ENCODE peak calls at places on chromosomes 7 and 10, in eight cellular contexts. P, A, S, V, E, O, L and Q are unnamed samples. For H3K27me3, the result is how much of the 10 kb centered on the place peaks cover.

GRCh38 chr7:43076189-43076605 is 36.2 kb upstream of the HECW1 start:
- DNase-seq in O (no peak), P (no peak), S (no peak), E (no peak), A (no peak), L (no peak), V (no peak), Q (no peak)

GRCh38 chr10:3132036-3133025 is 40.3 kb downstream of the PITRM1 start:
- DNase-seq in V (no peak), P (peak), L (no peak), A (no peak), O (no peak), S (no peak), E (peak), Q (no peak)

GRCh38 chr7:30930621-30931020 is 19.0 kb downstream of the AQP1 start:
- DNase-seq in V (no peak), A (no peak), E (no peak), P (no peak), O (no peak), S (peak), L (no peak), Q (no peak)

GRCh38 chr7:144513332-144513731 is 109.8 kb upstream of the NOBOX start:
- DNase-seq in S (no peak), A (no peak), E (no peak), L (no peak), P (no peak), O (no peak), V (no peak), Q (no peak)

GRCh38 chr10:48446785-48447184 is 140.3 kb downstream of the MAPK8 start:
- DNase-seq in E (no peak), O (no peak), V (peak), P (peak), A (no peak), L (no peak), S (no peak), Q (no peak)

GRCh38 chr10:77513783-77514331 is 123.8 kb downstream of the KCNMA1 start:
- DNase-seq in V (no peak), S (peak), P (peak), O (no peak), L (no peak), A (peak), E (peak), Q (no peak)

GRCh38 chr7:78151229-78151628 is 352.7 kb downstream of the PHTF2 start:
- DNase-seq in O (no peak), S (no peak), V (no peak), A (no peak), E (peak), L (no peak), P (no peak), Q (no peak)

GRCh38 chr7:94654764-94655561 is 970 bp downstream of the SGCE start:
- DNase-seq in S (peak), A (no peak), E (peak), O (no peak), V (no peak), P (peak), L (no peak), Q (no peak)

GRCh38 chr7:75916259-75916658 is 1.3 kb downstream of the POR start:
- DNase-seq in L (no peak), P (no peak), O (no peak), E (no peak), A (no peak), V (no peak), S (no peak), Q (no peak)

GRCh38 chr7:116327751-116328150 is 117.4 kb downstream of the TES start:
- DNase-seq in P (peak), L (no peak), E (peak), V (no peak), A (no peak), O (no peak), S (no peak), Q (no peak)

GRCh38 chr10:32942081-32942480 is 15.9 kb downstream of the ITGB1 start:
- DNase-seq in O (no peak), E (no peak), P (no peak), L (no peak), V (no peak), S (no peak), A (no peak), Q (no peak)

GRCh38 chr10:30387646-30388243 is 38.7 kb upstream of the MTPAP start:
- DNase-seq in L (no peak), S (no peak), O (no peak), E (no peak), V (no peak), P (no peak), A (no peak), Q (no peak)

GRCh38 chr10:102150970-102151773 is 1.0 kb upstream of the NOLC1 start:
- DNase-seq in L (no peak), V (no peak), E (peak), P (peak), S (no peak), O (no peak), A (no peak), Q (no peak)

GRCh38 chr10:97465982-97466381 is 20.0 kb downstream of the ZDHHC16 start:
- DNase-seq in E (no peak), V (no peak), P (no peak), A (no peak), O (no peak), S (no peak), L (no peak), Q (no peak)

GRCh38 chr10:103542764-103543616 is 49.5 kb downstream of the NEURL1 start:
- DNase-seq in S (no peak), P (no peak), O (no peak), E (peak), A (no peak), V (no peak), L (peak), Q (peak)

GRCh38 chr10:100882251-100882643 is 30.5 kb upstream of the SLF2 start:
- DNase-seq in S (no peak), A (no peak), L (no peak), E (no peak), P (no peak), O (no peak), V (no peak), Q (no peak)

GRCh38 chr7:118152632-118153031 is 31.3 kb upstream of the LSM8 start:
- DNase-seq in E (no peak), A (no peak), V (no peak), O (no peak), P (no peak), S (no peak), L (no peak), Q (no peak)

GRCh38 chr7:27147211-27148030 is at the start of gene HOXA6:
- DNase-seq in V (no peak), O (no peak), P (peak), S (peak), A (no peak), L (no peak), E (no peak), Q (peak)
- H3K27me3 ChIP-seq in V (under half), O (half or more), P (under half), S (under half), A (under half), L (half or more), E (under half), Q (under half)

DNA sequence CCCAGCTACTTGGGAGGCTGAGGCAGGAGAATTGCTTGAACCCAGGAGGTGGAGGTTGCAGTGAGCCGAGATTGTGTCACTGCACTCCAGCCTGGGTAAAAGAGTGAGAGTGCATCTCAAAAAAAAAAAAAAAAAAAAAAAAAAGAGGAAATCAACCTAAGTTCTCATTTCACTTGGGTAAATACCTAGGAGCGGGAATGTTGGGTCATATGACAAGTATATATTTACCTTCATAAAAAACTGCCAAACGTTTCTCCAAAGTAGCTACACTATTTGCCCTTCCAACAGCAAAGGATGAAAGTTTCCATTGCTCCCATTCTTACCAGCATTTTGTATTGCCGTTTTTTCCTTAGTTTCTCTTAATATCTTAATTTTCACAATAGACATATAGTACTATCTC is 9.8 kb downstream of the P4HA1 start:
- DNase-seq in S (no peak), A (no peak), V (no peak), P (no peak), L (no peak), E (no peak), O (no peak), Q (no peak)
- H3K27me3 ChIP-seq in S (under half), A (under half), V (under half), P (under half), L (under half), E (under half), O (under half), Q (under half)

GRCh38 chr7:157850481-157851444 is 514.0 kb downstream of the DNAJB6 start:
- DNase-seq in A (no peak), S (no peak), V (no peak), E (no peak), P (no peak), O (no peak), L (no peak), Q (no peak)

GRCh38 chr7:157851501-157852067 is 514.8 kb downstream of the DNAJB6 start:
- DNase-seq in P (peak), S (peak), L (peak), V (peak), O (no peak), E (no peak), A (peak), Q (peak)

GRCh38 chr7:157849341-157849596 is 512.5 kb downstream of the DNAJB6 start:
- DNase-seq in A (no peak), V (no peak), L (no peak), P (no peak), O (no peak), E (no peak), S (no peak), Q (no peak)

GRCh38 chr7:157848508-157849340 is 511.9 kb downstream of the DNAJB6 start:
- DNase-seq in S (no peak), P (no peak), E (no peak), L (no peak), A (no peak), O (no peak), V (no peak), Q (no peak)

GRCh38 chr7:157849726-157850125 is 512.9 kb downstream of the DNAJB6 start:
- DNase-seq in S (no peak), L (no peak), P (no peak), O (no peak), A (no peak), V (no peak), E (no peak), Q (no peak)
- H3K27me3 ChIP-seq in S (under half), L (under half), P (under half), O (under half), A (under half), V (under half), E (under half), Q (under half)

DNA sequence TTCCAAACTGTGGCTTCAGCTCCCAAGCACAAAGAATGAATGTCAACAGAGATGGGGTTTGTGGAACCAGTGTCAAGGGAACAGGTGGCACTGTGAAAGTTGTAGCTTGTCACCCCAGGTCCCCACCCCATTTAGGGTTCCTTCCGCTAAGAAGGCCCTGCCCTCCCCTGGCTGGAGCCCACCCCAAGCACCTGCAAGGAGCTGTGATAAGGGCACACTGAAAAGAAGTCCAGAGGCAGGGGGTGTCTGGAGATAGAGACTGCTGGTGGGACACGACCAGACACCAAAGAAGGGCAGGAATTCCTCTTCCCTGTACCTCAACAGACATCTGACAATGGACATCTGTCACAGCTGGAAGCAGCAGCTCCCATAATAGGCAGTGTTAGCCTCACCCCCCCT is 4.5 kb downstream of the GRID1 start:
- DNase-seq in E (no peak), O (no peak), P (no peak), S (peak), L (no peak), A (no peak), V (no peak), Q (no peak)
- H3K27me3 ChIP-seq in E (under half), O (under half), P (under half), S (under half), L (under half), A (under half), V (under half), Q (under half)

GRCh38 chr10:122931088-122931958 is 20.9 kb downstream of the FAM24A start:
- DNase-seq in E (no peak), V (no peak), L (no peak), P (no peak), O (no peak), A (no peak), S (no peak), Q (no peak)

GRCh38 chr10:122930140-122930539 is 19.7 kb downstream of the FAM24A start:
- DNase-seq in A (no peak), S (no peak), E (no peak), P (no peak), V (no peak), L (no peak), O (no peak), Q (no peak)
- H3K27me3 ChIP-seq in A (under half), S (under half), E (under half), P (under half), V (under half), L (under half), O (under half), Q (under half)

GRCh38 chr7:298739-299138 is 8.8 kb downstream of the FOXL3 start:
- DNase-seq in L (no peak), V (no peak), S (no peak), O (no peak), A (no peak), P (no peak), E (no peak), Q (no peak)
- H3K27me3 ChIP-seq in L (under half), V (under half), S (under half), O (under half), A (under half), P (under half), E (half or more), Q (under half)

DNA sequence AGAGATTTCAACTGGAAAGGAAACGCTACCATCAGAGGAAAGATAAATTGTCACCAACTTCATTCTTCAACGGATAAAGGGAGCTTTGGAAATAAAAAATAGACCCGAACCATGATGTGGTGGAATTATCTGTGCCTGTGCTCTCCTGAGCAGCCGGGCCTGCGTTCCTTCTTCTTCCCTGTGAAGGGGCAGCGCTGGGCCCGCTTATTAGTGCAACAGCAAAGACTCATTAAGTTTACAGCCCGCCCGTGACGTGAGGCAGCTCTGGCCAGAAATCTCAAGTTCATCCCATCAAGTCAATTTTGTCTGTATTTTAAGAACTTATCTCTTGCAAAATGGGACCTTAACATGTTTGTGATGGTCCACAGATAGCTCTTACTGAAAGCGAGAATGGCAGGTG is 193.7 kb downstream of the ADARB2 start:
- DNase-seq in L (no peak), S (peak), P (no peak), A (no peak), E (no peak), V (no peak), O (no peak), Q (no peak)
- H3K27me3 ChIP-seq in L (under half), S (under half), P (under half), A (under half), E (under half), V (under half), O (under half), Q (under half)

GRCh38 chr10:123556049-123556448 is 110.1 kb upstream of the GPR26 start:
- DNase-seq in A (no peak), E (no peak), S (peak), P (no peak), V (peak), L (no peak), O (no peak), Q (no peak)

GRCh38 chr10:123553810-123554430 is 112.2 kb upstream of the GPR26 start:
- DNase-seq in O (no peak), A (no peak), E (no peak), S (no peak), L (no peak), P (no peak), V (no peak), Q (no peak)

GRCh38 chr10:123554656-123555055 is 111.5 kb upstream of the GPR26 start:
- DNase-seq in A (no peak), S (no peak), L (no peak), E (no peak), O (no peak), P (no peak), V (peak), Q (no peak)

GRCh38 chr10:123556736-123557135 is 109.4 kb upstream of the GPR26 start:
- DNase-seq in P (no peak), O (no peak), L (no peak), V (peak), A (no peak), E (no peak), S (peak), Q (no peak)

DNA sequence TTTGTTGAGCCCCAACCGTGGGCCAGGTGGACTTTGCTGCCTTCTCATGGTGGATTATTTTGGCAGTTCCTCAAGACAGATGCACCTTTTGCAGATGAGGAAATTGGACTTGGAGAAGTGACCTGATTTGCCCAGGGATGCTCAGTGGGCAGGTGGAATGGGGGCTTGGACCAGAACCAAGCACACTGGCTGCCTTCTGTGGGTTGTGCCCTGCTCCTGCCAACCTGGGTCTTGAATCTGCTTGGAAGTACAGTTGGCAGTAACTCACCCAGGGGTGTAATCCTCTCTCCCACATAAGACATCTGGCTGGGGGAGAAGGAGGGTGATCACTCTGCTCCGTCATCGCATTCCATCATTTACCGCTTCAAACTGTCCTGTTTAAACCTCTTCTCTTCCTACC is 110.5 kb upstream of the GPR26 start:
- DNase-seq in L (no peak), E (no peak), S (peak), V (peak), O (no peak), A (no peak), P (no peak), Q (no peak)
- H3K27me3 ChIP-seq in L (under half), E (under half), S (under half), V (under half), O (under half), A (under half), P (under half), Q (under half)

DNA sequence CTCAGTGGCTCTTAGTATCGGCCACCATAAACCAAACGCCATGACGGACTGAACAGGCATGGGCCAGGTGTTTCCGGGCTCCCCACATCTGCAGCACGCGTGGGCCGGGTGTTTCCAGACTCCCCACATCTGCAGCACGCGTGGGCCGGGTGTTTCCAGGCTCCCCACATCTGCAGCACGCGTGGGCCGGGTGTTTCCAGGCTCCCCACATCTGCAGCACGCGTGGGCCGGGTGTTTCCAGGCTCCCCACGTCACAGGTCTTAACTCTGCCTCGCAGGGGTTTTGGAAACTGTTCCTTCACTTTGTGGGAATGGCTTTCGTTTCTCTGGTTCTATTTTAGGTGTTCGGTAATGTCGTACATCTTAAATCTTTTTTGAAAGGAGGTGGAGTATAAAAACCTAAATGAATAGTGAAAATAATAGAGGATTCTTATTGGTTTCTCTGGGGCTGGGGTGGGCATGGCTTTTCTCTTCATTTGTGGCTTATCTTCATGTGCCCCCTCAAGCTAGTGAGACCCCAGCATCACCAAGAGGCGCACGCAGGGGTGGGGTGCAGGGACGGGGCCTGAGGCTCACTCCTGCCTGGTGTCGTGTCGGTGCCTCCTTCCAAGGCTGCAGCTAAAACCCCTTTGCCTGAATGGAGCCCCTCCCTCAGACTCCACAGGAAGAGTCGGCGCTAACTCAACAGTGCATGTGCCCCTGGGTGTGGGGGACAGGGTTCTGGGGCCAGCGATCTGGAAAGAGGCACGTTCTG is 126.3 kb downstream of the WDR37 start:
- DNase-seq in O (no peak), L (no peak), P (no peak), S (peak), A (no peak), V (no peak), E (no peak), Q (no peak)
- H3K27me3 ChIP-seq in O (under half), L (under half), P (under half), S (under half), A (under half), V (under half), E (under half), Q (under half)